ENCODE peak calls at places on chromosomes 2 and 18, in seven cellular contexts. One of them, this sample, is unnamed.

GRCh38 chr18:47180765-47181164 is 4.6 kb upstream of the IER3IP1 start:
- DNase-seq in activated CD4-positive, alpha-beta T cell treated with anti-CD3 and anti-CD28 coated beads for 48 hours: no peak
- DNase-seq in astrocyte of the spinal cord: no peak
- DNase-seq in HEK293T: no peak
- DNase-seq in activated CD8-positive, alpha-beta memory T cell treated with anti-CD3 and anti-CD28 coated beads, Interleukin-2, amount 50 U/mL, for 4 hours: no peak
- DNase-seq in NCI-H1105: no peak
- DNase-seq in left lobe of liver: no peak
- DNase-seq in this sample: no peak

GRCh38 chr2:105645031-105645940 is 99.4 kb upstream of the NCK2 start:
- DNase-seq in astrocyte of the spinal cord: no peak
- DNase-seq in HEK293T: no peak
- DNase-seq in NCI-H1105: no peak
- DNase-seq in activated CD4-positive, alpha-beta T cell treated with anti-CD3 and anti-CD28 coated beads for 48 hours: no peak
- DNase-seq in activated CD8-positive, alpha-beta memory T cell treated with anti-CD3 and anti-CD28 coated beads, Interleukin-2, amount 50 U/mL, for 4 hours: no peak
- DNase-seq in left lobe of liver: no peak
- DNase-seq in this sample: no peak

GRCh38 chr2:144835634-144836351 is 315.9 kb upstream of the ZEB2 start:
- DNase-seq in activated CD4-positive, alpha-beta T cell treated with anti-CD3 and anti-CD28 coated beads for 48 hours: no peak
- DNase-seq in HEK293T: no peak
- DNase-seq in left lobe of liver: no peak
- DNase-seq in activated CD8-positive, alpha-beta memory T cell treated with anti-CD3 and anti-CD28 coated beads, Interleukin-2, amount 50 U/mL, for 4 hours: no peak
- DNase-seq in NCI-H1105: no peak
- DNase-seq in astrocyte of the spinal cord: peak; percentile 38
- DNase-seq in this sample: no peak

GRCh38 chr2:235095569-235095968 is 143.8 kb downstream of the SH3BP4 start:
- DNase-seq in activated CD8-positive, alpha-beta memory T cell treated with anti-CD3 and anti-CD28 coated beads, Interleukin-2, amount 50 U/mL, for 4 hours: no peak
- DNase-seq in NCI-H1105: no peak
- DNase-seq in activated CD4-positive, alpha-beta T cell treated with anti-CD3 and anti-CD28 coated beads for 48 hours: no peak
- DNase-seq in HEK293T: no peak
- DNase-seq in astrocyte of the spinal cord: no peak
- DNase-seq in left lobe of liver: no peak
- DNase-seq in this sample: no peak

GRCh38 chr2:100285691-100286090 is 36.6 kb downstream of the LONRF2 start:
- DNase-seq in activated CD8-positive, alpha-beta memory T cell treated with anti-CD3 and anti-CD28 coated beads, Interleukin-2, amount 50 U/mL, for 4 hours: no peak
- DNase-seq in astrocyte of the spinal cord: peak; percentile 89
- DNase-seq in activated CD4-positive, alpha-beta T cell treated with anti-CD3 and anti-CD28 coated beads for 48 hours: no peak
- DNase-seq in left lobe of liver: no peak
- DNase-seq in HEK293T: no peak
- DNase-seq in NCI-H1105: no peak
- DNase-seq in this sample: no peak

GRCh38 chr2:96181529-96181928 is 27.1 kb downstream of the STARD7 start:
- DNase-seq in activated CD8-positive, alpha-beta memory T cell treated with anti-CD3 and anti-CD28 coated beads, Interleukin-2, amount 50 U/mL, for 4 hours: no peak
- DNase-seq in HEK293T: no peak
- DNase-seq in left lobe of liver: no peak
- DNase-seq in NCI-H1105: no peak
- DNase-seq in astrocyte of the spinal cord: no peak
- DNase-seq in activated CD4-positive, alpha-beta T cell treated with anti-CD3 and anti-CD28 coated beads for 48 hours: no peak
- DNase-seq in this sample: no peak

GRCh38 chr2:177783835-177784448 is 288.6 kb downstream of the PDE11A start:
- DNase-seq in HEK293T: no peak
- DNase-seq in activated CD4-positive, alpha-beta T cell treated with anti-CD3 and anti-CD28 coated beads for 48 hours: no peak
- DNase-seq in activated CD8-positive, alpha-beta memory T cell treated with anti-CD3 and anti-CD28 coated beads, Interleukin-2, amount 50 U/mL, for 4 hours: no peak
- DNase-seq in NCI-H1105: no peak
- DNase-seq in left lobe of liver: no peak
- DNase-seq in astrocyte of the spinal cord: peak; percentile 76
- DNase-seq in this sample: no peak

GRCh38 chr18:79394438-79395307 is 1.1 kb upstream of the NFATC1 start:
- DNase-seq in left lobe of liver: no peak
- DNase-seq in NCI-H1105: peak; percentile 61
- DNase-seq in activated CD8-positive, alpha-beta memory T cell treated with anti-CD3 and anti-CD28 coated beads, Interleukin-2, amount 50 U/mL, for 4 hours: peak; percentile 80
- DNase-seq in astrocyte of the spinal cord: peak; percentile 27
- DNase-seq in activated CD4-positive, alpha-beta T cell treated with anti-CD3 and anti-CD28 coated beads for 48 hours: peak; percentile 87
- DNase-seq in HEK293T: peak; percentile 28
- DNase-seq in this sample: no peak

GRCh38 chr2:52238782-52239181 is 1206.8 kb upstream of the NRXN1 start:
- DNase-seq in left lobe of liver: no peak
- DNase-seq in activated CD8-positive, alpha-beta memory T cell treated with anti-CD3 and anti-CD28 coated beads, Interleukin-2, amount 50 U/mL, for 4 hours: no peak
- DNase-seq in NCI-H1105: no peak
- DNase-seq in activated CD4-positive, alpha-beta T cell treated with anti-CD3 and anti-CD28 coated beads for 48 hours: no peak
- DNase-seq in HEK293T: no peak
- DNase-seq in astrocyte of the spinal cord: no peak
- DNase-seq in this sample: no peak

GRCh38 chr18:9708882-9709877 is 1.1 kb downstream of the RAB31 start:
- DNase-seq in left lobe of liver: no peak
- DNase-seq in HEK293T: no peak
- DNase-seq in astrocyte of the spinal cord: no peak
- DNase-seq in activated CD4-positive, alpha-beta T cell treated with anti-CD3 and anti-CD28 coated beads for 48 hours: peak; percentile 20
- DNase-seq in NCI-H1105: no peak
- DNase-seq in activated CD8-positive, alpha-beta memory T cell treated with anti-CD3 and anti-CD28 coated beads, Interleukin-2, amount 50 U/mL, for 4 hours: no peak
- DNase-seq in this sample: no peak

GRCh38 chr2:28432362-28432761 is 39.7 kb downstream of the FOSL2 start:
- DNase-seq in activated CD4-positive, alpha-beta T cell treated with anti-CD3 and anti-CD28 coated beads for 48 hours: no peak
- DNase-seq in NCI-H1105: no peak
- DNase-seq in left lobe of liver: no peak
- DNase-seq in HEK293T: no peak
- DNase-seq in activated CD8-positive, alpha-beta memory T cell treated with anti-CD3 and anti-CD28 coated beads, Interleukin-2, amount 50 U/mL, for 4 hours: no peak
- DNase-seq in astrocyte of the spinal cord: no peak
- DNase-seq in this sample: no peak

GRCh38 chr2:240933966-240934700 is 28.0 kb downstream of the CROCC2 start:
- DNase-seq in activated CD4-positive, alpha-beta T cell treated with anti-CD3 and anti-CD28 coated beads for 48 hours: no peak
- DNase-seq in left lobe of liver: no peak
- DNase-seq in activated CD8-positive, alpha-beta memory T cell treated with anti-CD3 and anti-CD28 coated beads, Interleukin-2, amount 50 U/mL, for 4 hours: peak; percentile 12
- DNase-seq in HEK293T: no peak
- DNase-seq in NCI-H1105: no peak
- DNase-seq in astrocyte of the spinal cord: no peak
- DNase-seq in this sample: peak; percentile 7

GRCh38 chr2:227127236-227127635 is 36.8 kb downstream of the COL4A4 start:
- DNase-seq in HEK293T: no peak
- DNase-seq in astrocyte of the spinal cord: no peak
- DNase-seq in NCI-H1105: peak; percentile 34
- DNase-seq in left lobe of liver: no peak
- DNase-seq in activated CD8-positive, alpha-beta memory T cell treated with anti-CD3 and anti-CD28 coated beads, Interleukin-2, amount 50 U/mL, for 4 hours: no peak
- DNase-seq in activated CD4-positive, alpha-beta T cell treated with anti-CD3 and anti-CD28 coated beads for 48 hours: no peak
- DNase-seq in this sample: no peak

GRCh38 chr2:169767243-169767888 is 31.3 kb upstream of the SSB start:
- DNase-seq in activated CD8-positive, alpha-beta memory T cell treated with anti-CD3 and anti-CD28 coated beads, Interleukin-2, amount 50 U/mL, for 4 hours: peak; percentile 58
- DNase-seq in HEK293T: peak; percentile 42
- DNase-seq in astrocyte of the spinal cord: peak; percentile 54
- DNase-seq in NCI-H1105: no peak
- DNase-seq in left lobe of liver: peak; percentile 57
- DNase-seq in activated CD4-positive, alpha-beta T cell treated with anti-CD3 and anti-CD28 coated beads for 48 hours: peak; percentile 70
- DNase-seq in this sample: peak; percentile 48

GRCh38 chr2:204109681-204110080 is 173.1 kb downstream of the ICOS start:
- DNase-seq in activated CD4-positive, alpha-beta T cell treated with anti-CD3 and anti-CD28 coated beads for 48 hours: peak; percentile 15
- DNase-seq in left lobe of liver: no peak
- DNase-seq in activated CD8-positive, alpha-beta memory T cell treated with anti-CD3 and anti-CD28 coated beads, Interleukin-2, amount 50 U/mL, for 4 hours: no peak
- DNase-seq in NCI-H1105: no peak
- DNase-seq in astrocyte of the spinal cord: no peak
- DNase-seq in HEK293T: peak; percentile 9
- DNase-seq in this sample: peak; percentile 11

GRCh38 chr18:62226047-62226446 is 39.0 kb downstream of the RELCH start:
- DNase-seq in NCI-H1105: no peak
- DNase-seq in left lobe of liver: no peak
- DNase-seq in activated CD4-positive, alpha-beta T cell treated with anti-CD3 and anti-CD28 coated beads for 48 hours: no peak
- DNase-seq in HEK293T: no peak
- DNase-seq in activated CD8-positive, alpha-beta memory T cell treated with anti-CD3 and anti-CD28 coated beads, Interleukin-2, amount 50 U/mL, for 4 hours: no peak
- DNase-seq in astrocyte of the spinal cord: no peak
- DNase-seq in this sample: no peak

GRCh38 chr18:64994370-64994769 is 756.4 kb upstream of the CDH7 start:
- DNase-seq in activated CD8-positive, alpha-beta memory T cell treated with anti-CD3 and anti-CD28 coated beads, Interleukin-2, amount 50 U/mL, for 4 hours: no peak
- DNase-seq in left lobe of liver: no peak
- DNase-seq in activated CD4-positive, alpha-beta T cell treated with anti-CD3 and anti-CD28 coated beads for 48 hours: no peak
- DNase-seq in astrocyte of the spinal cord: no peak
- DNase-seq in HEK293T: no peak
- DNase-seq in NCI-H1105: no peak
- DNase-seq in this sample: no peak

GRCh38 chr2:57878573-57878910 is 168.1 kb upstream of the VRK2 start:
- DNase-seq in left lobe of liver: no peak
- DNase-seq in NCI-H1105: no peak
- DNase-seq in activated CD4-positive, alpha-beta T cell treated with anti-CD3 and anti-CD28 coated beads for 48 hours: no peak
- DNase-seq in activated CD8-positive, alpha-beta memory T cell treated with anti-CD3 and anti-CD28 coated beads, Interleukin-2, amount 50 U/mL, for 4 hours: no peak
- DNase-seq in astrocyte of the spinal cord: no peak
- DNase-seq in HEK293T: no peak
- DNase-seq in this sample: no peak

GRCh38 chr2:215002500-215002899 is 135.9 kb downstream of the ABCA12 start:
- DNase-seq in NCI-H1105: no peak
- DNase-seq in left lobe of liver: no peak
- DNase-seq in activated CD4-positive, alpha-beta T cell treated with anti-CD3 and anti-CD28 coated beads for 48 hours: no peak
- DNase-seq in activated CD8-positive, alpha-beta memory T cell treated with anti-CD3 and anti-CD28 coated beads, Interleukin-2, amount 50 U/mL, for 4 hours: no peak
- DNase-seq in astrocyte of the spinal cord: peak; percentile 67
- DNase-seq in HEK293T: peak; percentile 34
- DNase-seq in this sample: peak; percentile 36

GRCh38 chr18:46067431-46068007 is 4.5 kb downstream of the PSTPIP2 start:
- DNase-seq in HEK293T: no peak
- DNase-seq in activated CD4-positive, alpha-beta T cell treated with anti-CD3 and anti-CD28 coated beads for 48 hours: no peak
- DNase-seq in astrocyte of the spinal cord: peak; percentile 47
- DNase-seq in left lobe of liver: no peak
- DNase-seq in NCI-H1105: no peak
- DNase-seq in activated CD8-positive, alpha-beta memory T cell treated with anti-CD3 and anti-CD28 coated beads, Interleukin-2, amount 50 U/mL, for 4 hours: no peak
- DNase-seq in this sample: no peak

GRCh38 chr2:84694088-84694622 is 177.9 kb downstream of the DNAH6 start:
- DNase-seq in activated CD8-positive, alpha-beta memory T cell treated with anti-CD3 and anti-CD28 coated beads, Interleukin-2, amount 50 U/mL, for 4 hours: no peak
- DNase-seq in NCI-H1105: no peak
- DNase-seq in left lobe of liver: no peak
- DNase-seq in HEK293T: no peak
- DNase-seq in astrocyte of the spinal cord: no peak
- DNase-seq in activated CD4-positive, alpha-beta T cell treated with anti-CD3 and anti-CD28 coated beads for 48 hours: peak; percentile 18
- DNase-seq in this sample: no peak

GRCh38 chr2:6909431-6910385 is 7.5 kb upstream of the RNF144A start:
- DNase-seq in astrocyte of the spinal cord: no peak
- DNase-seq in NCI-H1105: no peak
- DNase-seq in left lobe of liver: no peak
- DNase-seq in activated CD4-positive, alpha-beta T cell treated with anti-CD3 and anti-CD28 coated beads for 48 hours: no peak
- DNase-seq in HEK293T: no peak
- DNase-seq in activated CD8-positive, alpha-beta memory T cell treated with anti-CD3 and anti-CD28 coated beads, Interleukin-2, amount 50 U/mL, for 4 hours: no peak
- DNase-seq in this sample: no peak

GRCh38 chr2:216485237-216485636 is 13.4 kb upstream of the RPL37A start:
- DNase-seq in NCI-H1105: no peak
- DNase-seq in astrocyte of the spinal cord: no peak
- DNase-seq in left lobe of liver: no peak
- DNase-seq in activated CD8-positive, alpha-beta memory T cell treated with anti-CD3 and anti-CD28 coated beads, Interleukin-2, amount 50 U/mL, for 4 hours: no peak
- DNase-seq in HEK293T: no peak
- DNase-seq in activated CD4-positive, alpha-beta T cell treated with anti-CD3 and anti-CD28 coated beads for 48 hours: no peak
- DNase-seq in this sample: no peak

GRCh38 chr2:96374211-96374951 is 38.8 kb downstream of the NCAPH start:
- DNase-seq in astrocyte of the spinal cord: peak; percentile 20
- DNase-seq in activated CD4-positive, alpha-beta T cell treated with anti-CD3 and anti-CD28 coated beads for 48 hours: no peak
- DNase-seq in NCI-H1105: peak; percentile 84
- DNase-seq in HEK293T: no peak
- DNase-seq in activated CD8-positive, alpha-beta memory T cell treated with anti-CD3 and anti-CD28 coated beads, Interleukin-2, amount 50 U/mL, for 4 hours: no peak
- DNase-seq in left lobe of liver: peak; percentile 48
- DNase-seq in this sample: peak; percentile 61

GRCh38 chr2:202009019-202009481 is 24.6 kb upstream of the FZD7 start:
- DNase-seq in activated CD4-positive, alpha-beta T cell treated with anti-CD3 and anti-CD28 coated beads for 48 hours: no peak
- DNase-seq in HEK293T: no peak
- DNase-seq in activated CD8-positive, alpha-beta memory T cell treated with anti-CD3 and anti-CD28 coated beads, Interleukin-2, amount 50 U/mL, for 4 hours: no peak
- DNase-seq in astrocyte of the spinal cord: no peak
- DNase-seq in left lobe of liver: no peak
- DNase-seq in NCI-H1105: no peak
- DNase-seq in this sample: peak; percentile 64

GRCh38 chr18:1680108-1680507 is 775.4 kb downstream of the ADCYAP1 start:
- DNase-seq in left lobe of liver: no peak
- DNase-seq in HEK293T: no peak
- DNase-seq in astrocyte of the spinal cord: no peak
- DNase-seq in activated CD8-positive, alpha-beta memory T cell treated with anti-CD3 and anti-CD28 coated beads, Interleukin-2, amount 50 U/mL, for 4 hours: no peak
- DNase-seq in NCI-H1105: no peak
- DNase-seq in activated CD4-positive, alpha-beta T cell treated with anti-CD3 and anti-CD28 coated beads for 48 hours: no peak
- DNase-seq in this sample: no peak

GRCh38 chr2:206805922-206806607 is 40.7 kb downstream of the FASTKD2 start:
- DNase-seq in HEK293T: no peak
- DNase-seq in activated CD8-positive, alpha-beta memory T cell treated with anti-CD3 and anti-CD28 coated beads, Interleukin-2, amount 50 U/mL, for 4 hours: no peak
- DNase-seq in activated CD4-positive, alpha-beta T cell treated with anti-CD3 and anti-CD28 coated beads for 48 hours: no peak
- DNase-seq in NCI-H1105: no peak
- DNase-seq in astrocyte of the spinal cord: no peak
- DNase-seq in left lobe of liver: no peak
- DNase-seq in this sample: no peak

GRCh38 chr2:10897956-10898355 is 13.8 kb upstream of the KCNF1 start:
- DNase-seq in HEK293T: no peak
- DNase-seq in left lobe of liver: no peak
- DNase-seq in NCI-H1105: no peak
- DNase-seq in activated CD4-positive, alpha-beta T cell treated with anti-CD3 and anti-CD28 coated beads for 48 hours: no peak
- DNase-seq in astrocyte of the spinal cord: peak; percentile 23
- DNase-seq in activated CD8-positive, alpha-beta memory T cell treated with anti-CD3 and anti-CD28 coated beads, Interleukin-2, amount 50 U/mL, for 4 hours: no peak
- DNase-seq in this sample: no peak

GRCh38 chr2:85511008-85511895 is 27.7 kb upstream of the MAT2A start:
- DNase-seq in HEK293T: no peak
- DNase-seq in activated CD8-positive, alpha-beta memory T cell treated with anti-CD3 and anti-CD28 coated beads, Interleukin-2, amount 50 U/mL, for 4 hours: no peak
- DNase-seq in astrocyte of the spinal cord: peak; percentile 16
- DNase-seq in activated CD4-positive, alpha-beta T cell treated with anti-CD3 and anti-CD28 coated beads for 48 hours: no peak
- DNase-seq in NCI-H1105: peak; percentile 40
- DNase-seq in left lobe of liver: no peak
- DNase-seq in this sample: no peak

GRCh38 chr2:233449071-233449901 is 95.0 kb downstream of the DGKD start:
- DNase-seq in left lobe of liver: no peak
- DNase-seq in HEK293T: peak; percentile 69
- DNase-seq in astrocyte of the spinal cord: peak; percentile 57
- DNase-seq in NCI-H1105: no peak
- DNase-seq in activated CD8-positive, alpha-beta memory T cell treated with anti-CD3 and anti-CD28 coated beads, Interleukin-2, amount 50 U/mL, for 4 hours: no peak
- DNase-seq in activated CD4-positive, alpha-beta T cell treated with anti-CD3 and anti-CD28 coated beads for 48 hours: no peak
- DNase-seq in this sample: peak; percentile 77

GRCh38 chr2:202072737-202073396 is at the start of gene KIAA2012:
- DNase-seq in NCI-H1105: no peak
- DNase-seq in activated CD8-positive, alpha-beta memory T cell treated with anti-CD3 and anti-CD28 coated beads, Interleukin-2, amount 50 U/mL, for 4 hours: no peak
- DNase-seq in HEK293T: no peak
- DNase-seq in left lobe of liver: no peak
- DNase-seq in activated CD4-positive, alpha-beta T cell treated with anti-CD3 and anti-CD28 coated beads for 48 hours: no peak
- DNase-seq in astrocyte of the spinal cord: no peak
- DNase-seq in this sample: peak; percentile 48

GRCh38 chr18:58364867-58365533 is 263.9 kb downstream of the ALPK2 start:
- DNase-seq in activated CD4-positive, alpha-beta T cell treated with anti-CD3 and anti-CD28 coated beads for 48 hours: no peak
- DNase-seq in HEK293T: no peak
- DNase-seq in astrocyte of the spinal cord: peak; percentile 89
- DNase-seq in activated CD8-positive, alpha-beta memory T cell treated with anti-CD3 and anti-CD28 coated beads, Interleukin-2, amount 50 U/mL, for 4 hours: no peak
- DNase-seq in left lobe of liver: no peak
- DNase-seq in NCI-H1105: no peak
- DNase-seq in this sample: no peak

GRCh38 chr2:3461781-3462492 is 57.4 kb downstream of the ADI1 start:
- DNase-seq in astrocyte of the spinal cord: peak; percentile 70
- DNase-seq in activated CD4-positive, alpha-beta T cell treated with anti-CD3 and anti-CD28 coated beads for 48 hours: peak; percentile 43
- DNase-seq in activated CD8-positive, alpha-beta memory T cell treated with anti-CD3 and anti-CD28 coated beads, Interleukin-2, amount 50 U/mL, for 4 hours: no peak
- DNase-seq in NCI-H1105: peak; percentile 8
- DNase-seq in left lobe of liver: peak; percentile 43
- DNase-seq in HEK293T: peak; percentile 44
- DNase-seq in this sample: peak; percentile 37

GRCh38 chr2:180012523-180012922 is 5.4 kb upstream of the CWC22 start:
- DNase-seq in activated CD8-positive, alpha-beta memory T cell treated with anti-CD3 and anti-CD28 coated beads, Interleukin-2, amount 50 U/mL, for 4 hours: no peak
- DNase-seq in astrocyte of the spinal cord: peak; percentile 70
- DNase-seq in NCI-H1105: no peak
- DNase-seq in left lobe of liver: no peak
- DNase-seq in HEK293T: no peak
- DNase-seq in activated CD4-positive, alpha-beta T cell treated with anti-CD3 and anti-CD28 coated beads for 48 hours: no peak
- DNase-seq in this sample: no peak

GRCh38 chr2:240900141-240900860 is 4.3 kb upstream of the MAB21L4 start:
- DNase-seq in activated CD8-positive, alpha-beta memory T cell treated with anti-CD3 and anti-CD28 coated beads, Interleukin-2, amount 50 U/mL, for 4 hours: no peak
- DNase-seq in HEK293T: no peak
- DNase-seq in left lobe of liver: no peak
- DNase-seq in astrocyte of the spinal cord: no peak
- DNase-seq in NCI-H1105: no peak
- DNase-seq in activated CD4-positive, alpha-beta T cell treated with anti-CD3 and anti-CD28 coated beads for 48 hours: no peak
- DNase-seq in this sample: no peak

GRCh38 chr2:201149064-201149820 is 33.3 kb downstream of the CFLAR start:
- DNase-seq in activated CD4-positive, alpha-beta T cell treated with anti-CD3 and anti-CD28 coated beads for 48 hours: no peak
- DNase-seq in activated CD8-positive, alpha-beta memory T cell treated with anti-CD3 and anti-CD28 coated beads, Interleukin-2, amount 50 U/mL, for 4 hours: no peak
- DNase-seq in left lobe of liver: no peak
- DNase-seq in NCI-H1105: no peak
- DNase-seq in astrocyte of the spinal cord: peak; percentile 91
- DNase-seq in HEK293T: no peak
- DNase-seq in this sample: no peak